ENCODE peak calls at places on chromosomes 4 and X, in four cellular contexts. N, J, G and Z are unnamed samples.

GRCh38 chrX:139191746-139192385 is 338.7 kb upstream of the F9 start:
- DNase-seq in J (no peak), G (no peak), N (no peak), Z (no peak)

GRCh38 chr4:48388504-48389154 is 47.3 kb downstream of the SLAIN2 start:
- DNase-seq in J (no peak), G (no peak), N (no peak), Z (no peak)

GRCh38 chr4:3481113-3481531 is 18.0 kb downstream of the DOK7 start:
- DNase-seq in J (no peak), N (no peak), G (no peak), Z (no peak)

GRCh38 chr4:168719725-168720124 is 222.9 kb downstream of the PALLD start:
- DNase-seq in N (no peak), G (no peak), J (no peak), Z (no peak)

GRCh38 chr4:76341063-76341462 is 34.5 kb downstream of the STBD1 start:
- DNase-seq in N (no peak), G (no peak), J (no peak), Z (no peak)

GRCh38 chr4:37737456-37737855 is 51.3 kb upstream of the RELL1 start:
- DNase-seq in G (no peak), J (no peak), N (no peak), Z (no peak)

GRCh38 chr4:75248770-75249467 is 265.3 kb downstream of the RCHY1 start:
- DNase-seq in J (no peak), N (no peak), G (no peak), Z (no peak)

GRCh38 chrX:155857561-155857960 is 23.6 kb upstream of the VAMP7 start:
- DNase-seq in N (no peak), J (no peak), G (no peak), Z (peak)

GRCh38 chr4:96063639-96064038 is 223.7 kb downstream of the PDHA2 start:
- DNase-seq in J (no peak), N (no peak), G (no peak), Z (no peak)

GRCh38 chrX:145843196-145843595 is 25.6 kb downstream of the SLITRK2 start:
- DNase-seq in J (no peak), G (no peak), N (no peak), Z (no peak)

GRCh38 chrX:39762266-39762841 is 335.4 kb downstream of the BCOR start:
- DNase-seq in G (peak), N (no peak), J (no peak), Z (no peak)

GRCh38 chrX:130669233-130669632 is 233.8 kb downstream of the ENOX2 start:
- DNase-seq in N (no peak), J (no peak), G (no peak), Z (no peak)

GRCh38 chr4:173182403-173182802 is 13.8 kb downstream of the GALNT7 start:
- DNase-seq in G (no peak), N (no peak), J (no peak), Z (no peak)

GRCh38 chr4:100898844-100899243 is 381.0 kb upstream of the EMCN start:
- DNase-seq in G (no peak), N (no peak), J (no peak), Z (no peak)

GRCh38 chr4:77344001-77344400 is 187.0 kb downstream of the CCNG2 start:
- DNase-seq in J (no peak), G (no peak), N (no peak), Z (no peak)

GRCh38 chrX:17052210-17052609 is 105.8 kb downstream of the REPS2 start:
- DNase-seq in J (no peak), N (no peak), G (no peak), Z (no peak)